ENCODE peak calls at places on chromosomes 7 and 10, in six cellular contexts. L is HTR-8/SVneo; Q is tibial nerve; X is neural progenitor cell; P is activated T-helper 1 cell treated with anti-CD3 and anti-CD28 coated beads, Interleukin-2, amount 50 U/mL, for 16 hours; V is GDM1. S is an unnamed sample.

GRCh38 chr7:101108330-101108857 is 18.5 kb upstream of the SERPINE1 start:
- DNase-seq in L (no peak), Q (peak), X (peak), P (no peak), V (no peak), S (no peak)

GRCh38 chr7:2821842-2822507 is 22.1 kb downstream of the GNA12 start:
- DNase-seq in L (peak), Q (no peak), X (no peak), P (no peak), V (no peak), S (no peak)

GRCh38 chr10:15745748-15746147 is 26.0 kb upstream of the ITGA8 start:
- DNase-seq in L (no peak), Q (no peak), X (no peak), P (no peak), V (no peak), S (no peak)

GRCh38 chr10:55628260-55628701 is 732.8 kb downstream of the ZWINT start:
- DNase-seq in L (no peak), Q (no peak), X (peak), P (no peak), V (no peak), S (no peak)

GRCh38 chr7:105245398-105246099 is 143.2 kb downstream of the SRPK2 start:
- DNase-seq in L (no peak), Q (no peak), X (no peak), P (no peak), V (no peak), S (no peak)

GRCh38 chr7:80883188-80884025 is 35.4 kb downstream of the SEMA3C start:
- DNase-seq in L (peak), Q (no peak), X (no peak), P (no peak), V (no peak), S (no peak)

GRCh38 chr10:114703377-114704125 is 45.5 kb upstream of the ABLIM1 start:
- DNase-seq in L (no peak), Q (no peak), X (peak), P (no peak), V (no peak), S (no peak)

GRCh38 chr7:5564894-5565293 is 141.3 kb upstream of the TNRC18 start:
- DNase-seq in L (no peak), Q (no peak), X (no peak), P (no peak), V (no peak), S (no peak)

GRCh38 chr10:131698232-131698631 is 202.6 kb upstream of the PPP2R2D start:
- DNase-seq in L (no peak), Q (no peak), X (no peak), P (no peak), V (no peak), S (no peak)

GRCh38 chr7:16795624-16796023 is 9.2 kb downstream of the AGR2 start:
- DNase-seq in L (no peak), Q (no peak), X (no peak), P (no peak), V (no peak), S (no peak)

GRCh38 chr10:123496336-123496735 is 169.8 kb upstream of the GPR26 start:
- DNase-seq in L (no peak), Q (no peak), X (no peak), P (no peak), V (no peak), S (no peak)

GRCh38 chr7:26485421-26486019 is 193.9 kb downstream of the SNX10 start:
- DNase-seq in L (peak), Q (no peak), X (no peak), P (no peak), V (no peak), S (no peak)

GRCh38 chr10:91797077-91797690 is 1.0 kb upstream of the TNKS2 start:
- DNase-seq in L (no peak), Q (no peak), X (no peak), P (no peak), V (no peak), S (no peak)

GRCh38 chr10:97882142-97883091 is 32.8 kb downstream of the GOLGA7B start:
- DNase-seq in L (peak), Q (no peak), X (no peak), P (no peak), V (no peak), S (no peak)

GRCh38 chr7:93147358-93147757 is 827 bp downstream of the SAMD9L start:
- DNase-seq in L (peak), Q (peak), X (no peak), P (no peak), V (peak), S (peak)

GRCh38 chr7:47788083-47788482 is 160.2 kb downstream of the PKD1L1 start:
- DNase-seq in L (no peak), Q (no peak), X (no peak), P (no peak), V (no peak), S (no peak)